ENCODE peak calls at places on chromosomes 11 and 22, in ten cellular contexts. Y is H1, I is body of pancreas, S is IMR-90, M is lower leg skin, T is A549, U is ovary, Q is HCT116, K is heart left ventricle, L is sigmoid colon. P is an unnamed sample.

GRCh38 chr11:111960916-111961315 is 23.8 kb downstream of the DIXDC1 start:
- DNase-seq in Y (no peak), K (no peak), I (peak), U (no peak), T (no peak), S (no peak), M (peak), L (no peak), Q (no peak), P (peak)

GRCh38 chr11:1916132-1916985 is 3.1 kb upstream of the TNNT3 start:
- DNase-seq in K (no peak), T (no peak), L (no peak), M (no peak), U (no peak), S (no peak), I (no peak), Q (no peak), Y (no peak), P (no peak)

GRCh38 chr11:69008774-69009440 is 4.1 kb downstream of the MRGPRF start:
- DNase-seq in Q (peak), Y (peak), T (peak), K (peak), S (peak), L (peak), I (peak), M (peak), U (peak), P (peak)

GRCh38 chr11:46238967-46239800 is 38.3 kb upstream of the CREB3L1 start:
- DNase-seq in U (peak), S (peak), T (peak), L (peak), Y (peak), K (peak), M (peak), I (peak), Q (peak), P (peak)

GRCh38 chr11:96187779-96188624 is 155.0 kb downstream of the MAML2 start:
- DNase-seq in Q (no peak), T (no peak), M (no peak), I (no peak), Y (no peak), L (no peak), U (peak), K (peak), S (peak), P (no peak)

GRCh38 chr11:63553759-63554158 is 9.4 kb downstream of the PLAAT2 start:
- DNase-seq in L (peak), S (no peak), I (no peak), U (no peak), T (no peak), K (no peak), Q (no peak), Y (no peak), M (no peak), P (peak)

GRCh38 chr22:31122532-31123291 is at the start of gene INPP5J:
- DNase-seq in U (peak), K (peak), S (peak), M (no peak), Q (peak), L (peak), T (peak), Y (no peak), I (peak), P (peak)

GRCh38 chr11:86592659-86593451 is 79.6 kb downstream of the ME3 start:
- DNase-seq in I (peak), Y (no peak), M (peak), S (peak), K (peak), U (peak), T (peak), Q (peak), L (peak), P (peak)

GRCh38 chr11:94910779-94911178 is 62.6 kb downstream of the CWC15 start:
- DNase-seq in Y (no peak), U (no peak), T (no peak), Q (no peak), I (no peak), K (no peak), L (no peak), M (no peak), S (peak), P (no peak)

GRCh38 chr11:58832246-58832645 is 12.3 kb downstream of the GLYATL2 start:
- DNase-seq in S (no peak), L (no peak), Q (no peak), Y (no peak), M (no peak), I (no peak), U (no peak), K (no peak), T (no peak), P (no peak)

GRCh38 chr11:12704049-12704448 is 29.8 kb downstream of the TEAD1 start:
- DNase-seq in U (no peak), Y (no peak), S (peak), Q (no peak), M (no peak), T (no peak), K (no peak), I (no peak), L (no peak), P (no peak)

GRCh38 chr11:35605691-35606090 is 12.6 kb upstream of the FJX1 start:
- DNase-seq in U (no peak), Y (no peak), S (peak), I (no peak), M (no peak), K (peak), Q (no peak), L (no peak), T (no peak), P (no peak)

GRCh38 chr11:128776434-128777284 is 82.8 kb downstream of the FLI1 start:
- DNase-seq in Q (peak), K (peak), S (peak), M (no peak), T (peak), Y (no peak), U (peak), L (no peak), I (peak), P (no peak)

GRCh38 chr11:26753738-26754504 is 32.1 kb upstream of the SLC5A12 start:
- DNase-seq in S (peak), Y (no peak), L (peak), Q (peak), M (peak), U (peak), K (no peak), I (peak), T (peak), P (no peak)

GRCh38 chr22:44024288-44024908 is at the start of gene PARVB:
- DNase-seq in Q (no peak), M (no peak), L (no peak), T (no peak), S (no peak), U (peak), I (no peak), Y (no peak), K (peak), P (peak)
- TF ChIP-seq POLR2A in Q (no peak), M (no peak), L (no peak), T (peak), S (peak), U (no peak), I (no peak), Y (no peak), K (no peak), P (no peak)

GRCh38 chr11:130427049-130427388 is 1.4 kb downstream of the ADAMTS8 start:
- DNase-seq in T (no peak), M (no peak), L (no peak), K (no peak), I (no peak), S (no peak), U (no peak), Y (no peak), Q (no peak), P (no peak)

GRCh38 chr11:130427581-130428211 is 713 bp downstream of the ADAMTS8 start:
- DNase-seq in I (no peak), K (no peak), Y (no peak), L (peak), Q (no peak), M (no peak), T (no peak), S (no peak), U (no peak), P (no peak)

GRCh38 chr11:130428271-130428670 is at the start of gene ADAMTS8:
- DNase-seq in S (no peak), M (no peak), K (no peak), Q (no peak), T (no peak), L (no peak), I (no peak), U (no peak), Y (no peak), P (no peak)

GRCh38 chr11:130429983-130430382 is 1.6 kb upstream of the ADAMTS8 start:
- DNase-seq in Q (no peak), K (no peak), Y (no peak), U (no peak), S (no peak), L (no peak), T (no peak), I (no peak), M (no peak), P (no peak)

GRCh38 chr11:130428692-130429681 is 578 bp upstream of the ADAMTS8 start:
- DNase-seq in I (no peak), L (no peak), S (no peak), Q (no peak), T (no peak), K (no peak), Y (no peak), U (no peak), M (no peak), P (no peak)
- TF ChIP-seq CTCF in I (no peak), L (no peak), S (no peak), Q (no peak), T (no peak), K (no peak), Y (peak), U (no peak), M (no peak), P (no peak)

DNA sequence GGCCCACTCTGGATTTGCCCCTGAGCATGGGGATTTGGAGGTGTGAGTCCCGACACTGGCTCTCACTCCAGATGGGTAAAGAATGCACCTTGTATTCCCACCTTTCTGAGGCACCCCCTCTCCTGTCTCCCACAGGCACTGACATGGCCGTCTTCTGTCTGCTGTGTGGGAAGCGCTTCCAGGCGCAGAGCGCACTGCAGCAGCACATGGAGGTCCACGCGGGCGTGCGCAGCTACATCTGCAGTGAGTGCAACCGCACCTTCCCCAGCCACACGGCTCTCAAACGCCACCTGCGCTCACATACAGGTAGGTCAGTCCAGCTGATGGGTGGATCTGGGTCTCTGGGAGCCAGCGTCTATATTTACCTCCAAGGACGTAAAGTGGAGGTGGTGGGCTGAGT is 54.2 kb upstream of the NNMT start:
- DNase-seq in M (no peak), T (no peak), Q (no peak), L (peak), I (no peak), K (no peak), Y (no peak), S (no peak), U (no peak), P (no peak)
- TF ChIP-seq POLR2A in M (no peak), T (no peak), Q (no peak), L (no peak), I (no peak), K (no peak), Y (no peak), S (no peak), U (no peak), P (no peak)

GRCh38 chr22:37139762-37140161 is 10.0 kb downstream of the IL2RB start:
- DNase-seq in I (no peak), Y (no peak), K (no peak), M (no peak), Q (no peak), L (no peak), U (no peak), S (no peak), T (no peak), P (no peak)
- TF ChIP-seq CTCF in I (no peak), Y (peak), K (no peak), M (no peak), Q (no peak), L (no peak), U (no peak), S (no peak), T (no peak), P (no peak)

GRCh38 chr22:38291201-38291777 is 18.5 kb upstream of the TMEM184B start:
- DNase-seq in T (no peak), L (no peak), Y (no peak), I (no peak), K (no peak), M (no peak), Q (no peak), U (no peak), S (no peak), P (no peak)
- TF ChIP-seq POLR2A in T (no peak), L (no peak), Y (no peak), I (no peak), K (no peak), M (no peak), Q (no peak), U (no peak), S (no peak), P (no peak)

GRCh38 chr22:34108168-34108567 is 187.9 kb upstream of the LARGE1 start:
- DNase-seq in T (no peak), I (no peak), S (no peak), Q (no peak), L (no peak), K (no peak), M (no peak), Y (no peak), U (no peak), P (no peak)

GRCh38 chr22:34102633-34103032 is 182.4 kb upstream of the LARGE1 start:
- DNase-seq in I (no peak), M (no peak), K (no peak), Y (no peak), Q (no peak), L (no peak), U (no peak), T (no peak), S (no peak), P (no peak)

GRCh38 chr22:34111210-34111824 is 191.0 kb upstream of the LARGE1 start:
- DNase-seq in S (no peak), L (peak), K (no peak), U (peak), I (peak), Y (no peak), T (peak), M (no peak), Q (no peak), P (no peak)

GRCh38 chr22:34105461-34106062 is 185.3 kb upstream of the LARGE1 start:
- DNase-seq in S (no peak), K (peak), L (peak), M (peak), U (peak), Y (peak), Q (no peak), I (peak), T (peak), P (peak)
- TF ChIP-seq CTCF in S (no peak), K (peak), L (peak), M (no peak), U (no peak), Y (peak), Q (no peak), I (peak), T (no peak), P (peak)

GRCh38 chr11:29802522-29802921 is 214.3 kb downstream of the KCNA4 start:
- DNase-seq in T (no peak), I (no peak), L (no peak), Y (no peak), U (no peak), S (no peak), M (no peak), K (no peak), Q (no peak), P (no peak)

DNA sequence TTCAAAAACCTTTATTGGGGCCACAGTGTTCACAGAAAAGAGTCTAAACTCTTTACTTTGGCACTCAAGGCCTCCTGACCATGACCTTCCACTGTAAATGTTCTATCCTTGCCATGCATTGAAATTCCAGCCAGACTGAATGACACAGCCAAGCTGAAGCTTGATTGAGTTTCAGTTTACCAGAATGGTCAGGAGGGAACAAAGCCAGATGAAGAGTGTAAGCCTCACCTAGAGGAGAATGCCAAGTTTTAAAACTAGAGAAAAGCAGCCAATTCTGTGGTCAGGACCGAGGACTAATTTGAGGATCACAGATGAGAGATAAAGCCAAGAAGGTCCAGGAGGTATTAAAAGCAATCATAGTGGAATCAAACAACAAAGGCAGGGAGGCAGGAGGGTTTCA is 215.3 kb downstream of the KCNA4 start:
- DNase-seq in L (no peak), U (no peak), S (no peak), Q (no peak), M (no peak), Y (no peak), I (no peak), T (no peak), K (no peak), P (no peak)
- TF ChIP-seq POLR2A in L (no peak), U (no peak), S (no peak), Q (no peak), M (no peak), Y (no peak), I (no peak), T (no peak), K (no peak), P (no peak)

GRCh38 chr11:119044708-119045107 is 12.3 kb downstream of the HYOU1 start:
- DNase-seq in M (no peak), T (no peak), Y (no peak), L (no peak), I (no peak), K (no peak), U (no peak), S (no peak), Q (no peak), P (no peak)
- TF ChIP-seq CTCF in M (no peak), T (no peak), Y (peak), L (no peak), I (no peak), K (peak), U (no peak), S (no peak), Q (peak), P (no peak)

GRCh38 chr11:108593214-108593909 is at the start of gene EXPH5:
- DNase-seq in T (peak), U (peak), I (peak), Y (peak), K (peak), S (peak), L (peak), M (peak), Q (peak), P (peak)
- TF ChIP-seq POLR2A in T (no peak), U (no peak), I (peak), Y (no peak), K (no peak), S (no peak), L (no peak), M (no peak), Q (peak), P (peak)

P was measured in Peyer's patch.